ENCODE peak calls at places on chromosomes 3 and 15, in seven cellular contexts. L is activated T-helper 1 cell treated with anti-CD3 and anti-CD28 coated beads, Interleukin-2, amount 50 U/mL, for 16 hours; X is stimulated activated CD8-positive, alpha-beta memory T cell treated with anti-CD3 and anti-CD28 coated beads, Interleukin-7, amount 100 ng/mL, for 4 hours; F is RWPE1; G is stimulated activated CD4-positive, alpha-beta T cell treated with anti-CD3 and anti-CD28 coated beads, Interleukin-1b, Interleukin-23, amount 100 ng/mL, for 48 hours; I is kidney; H is IMR-90. N is an unnamed sample.

GRCh38 chr3:146968204-146968651 is 363.1 kb upstream of the PLSCR5 start:
- DNase-seq in L (no peak), X (no peak), F (peak; percentile 17), G (no peak), I (no peak), H (peak; percentile 80), N (no peak)

GRCh38 chr3:36221975-36222374 is 158.3 kb upstream of the STAC start:
- DNase-seq in L (no peak), X (no peak), F (no peak), G (no peak), I (no peak), H (no peak), N (no peak)

GRCh38 chr3:120894285-120894684 is 13.7 kb upstream of the STXBP5L start:
- DNase-seq in L (no peak), X (no peak), F (no peak), G (no peak), I (no peak), H (no peak), N (no peak)

GRCh38 chr3:10693457-10693856 is 122.6 kb upstream of the SLC6A11 start:
- DNase-seq in L (no peak), X (no peak), F (no peak), G (no peak), I (no peak), H (peak; percentile 3), N (no peak)

GRCh38 chr15:66036859-66037258 is 167.6 kb downstream of the RAB11A start:
- DNase-seq in L (no peak), X (no peak), F (no peak), G (no peak), I (no peak), H (no peak), N (no peak)

GRCh38 chr3:27630892-27631291 is 91.2 kb downstream of the EOMES start:
- DNase-seq in L (no peak), X (no peak), F (peak; percentile 13), G (no peak), I (no peak), H (peak; percentile 82), N (no peak)

GRCh38 chr3:14166877-14167605 is 11.4 kb downstream of the XPC start:
- DNase-seq in L (no peak), X (no peak), F (no peak), G (no peak), I (no peak), H (peak; percentile 26), N (no peak)

GRCh38 chr3:197002701-197003454 is 26.7 kb downstream of the MELTF start:
- DNase-seq in L (peak; percentile 50), X (peak; percentile 68), F (peak; percentile 95), G (peak; percentile 79), I (peak; percentile 94), H (peak; percentile 52), N (no peak)

GRCh38 chr3:7518471-7518870 is 657.6 kb downstream of the GRM7 start:
- DNase-seq in L (no peak), X (no peak), F (no peak), G (no peak), I (no peak), H (no peak), N (no peak)

GRCh38 chr3:137709011-137709601 is 55.0 kb upstream of the SOX14 start:
- DNase-seq in L (no peak), X (no peak), F (peak; percentile 26), G (no peak), I (no peak), H (no peak), N (no peak)